ENCODE peak calls at places on chromosomes 11 and 22, in six cellular contexts. One of them, this sample, is unnamed.

GRCh38 chr11:133115099-133115498 is 417.2 kb downstream of the OPCML start:
- DNase-seq in AG09309: no peak
- DNase-seq in cardiac fibroblast: no peak
- DNase-seq in IMR-90: no peak
- DNase-seq in HCT116: no peak
- DNase-seq in epithelial cell of proximal tubule: no peak
- DNase-seq in this sample: no peak

GRCh38 chr11:83175815-83176214 is 17.7 kb upstream of the ANKRD42 start:
- DNase-seq in AG09309: no peak
- DNase-seq in cardiac fibroblast: no peak
- DNase-seq in IMR-90: no peak
- DNase-seq in HCT116: no peak
- DNase-seq in epithelial cell of proximal tubule: no peak
- DNase-seq in this sample: no peak

GRCh38 chr11:105367129-105367528 is 227.6 kb upstream of the CARD18 start:
- DNase-seq in AG09309: no peak
- DNase-seq in cardiac fibroblast: no peak
- DNase-seq in IMR-90: no peak
- DNase-seq in HCT116: no peak
- DNase-seq in epithelial cell of proximal tubule: no peak
- DNase-seq in this sample: no peak

GRCh38 chr11:19725379-19726079 is 12.9 kb downstream of the NAV2 start:
- DNase-seq in AG09309: no peak
- DNase-seq in cardiac fibroblast: no peak
- DNase-seq in IMR-90: no peak
- DNase-seq in HCT116: no peak
- DNase-seq in epithelial cell of proximal tubule: peak; percentile 39
- DNase-seq in this sample: no peak

GRCh38 chr11:36234825-36235224 is 54.4 kb downstream of the COMMD9 start:
- DNase-seq in AG09309: no peak
- DNase-seq in cardiac fibroblast: no peak
- DNase-seq in IMR-90: no peak
- DNase-seq in HCT116: no peak
- DNase-seq in epithelial cell of proximal tubule: no peak
- DNase-seq in this sample: no peak

GRCh38 chr11:133955945-133956421 is 785 bp downstream of the IGSF9B start:
- DNase-seq in AG09309: no peak
- DNase-seq in cardiac fibroblast: no peak
- DNase-seq in IMR-90: no peak
- DNase-seq in HCT116: no peak
- DNase-seq in epithelial cell of proximal tubule: no peak
- DNase-seq in this sample: no peak

GRCh38 chr22:19290400-19291217 is 910 bp downstream of the CLTCL1 start:
- DNase-seq in AG09309: no peak
- DNase-seq in cardiac fibroblast: no peak
- DNase-seq in IMR-90: no peak
- DNase-seq in HCT116: no peak
- DNase-seq in epithelial cell of proximal tubule: no peak
- DNase-seq in this sample: no peak

GRCh38 chr11:73395297-73396208 is 19.4 kb downstream of the RELT start:
- DNase-seq in AG09309: no peak
- DNase-seq in cardiac fibroblast: no peak
- DNase-seq in IMR-90: no peak
- DNase-seq in HCT116: no peak
- DNase-seq in epithelial cell of proximal tubule: no peak
- DNase-seq in this sample: no peak

GRCh38 chr11:57341250-57341808 is 3.2 kb downstream of the P2RX3 start:
- DNase-seq in AG09309: no peak
- DNase-seq in cardiac fibroblast: no peak
- DNase-seq in IMR-90: no peak
- DNase-seq in HCT116: no peak
- DNase-seq in epithelial cell of proximal tubule: no peak
- DNase-seq in this sample: no peak

GRCh38 chr11:44590769-44591168 is 25.3 kb downstream of the CD82 start:
- DNase-seq in AG09309: no peak
- DNase-seq in cardiac fibroblast: no peak
- DNase-seq in IMR-90: no peak
- DNase-seq in HCT116: no peak
- DNase-seq in epithelial cell of proximal tubule: no peak
- DNase-seq in this sample: no peak

GRCh38 chr11:27372159-27372558 is 9.1 kb upstream of the CCDC34 start:
- DNase-seq in AG09309: no peak
- DNase-seq in cardiac fibroblast: no peak
- DNase-seq in IMR-90: no peak
- DNase-seq in HCT116: no peak
- DNase-seq in epithelial cell of proximal tubule: no peak
- DNase-seq in this sample: no peak

GRCh38 chr22:40410731-40411505 is 40.5 kb downstream of the SGSM3 start:
- DNase-seq in AG09309: no peak
- DNase-seq in cardiac fibroblast: no peak
- DNase-seq in IMR-90: no peak
- DNase-seq in HCT116: no peak
- DNase-seq in epithelial cell of proximal tubule: no peak
- DNase-seq in this sample: no peak

GRCh38 chr11:103749158-103749557 is 287.3 kb upstream of the DDI1 start:
- DNase-seq in AG09309: no peak
- DNase-seq in cardiac fibroblast: no peak
- DNase-seq in IMR-90: peak; percentile 9
- DNase-seq in HCT116: no peak
- DNase-seq in epithelial cell of proximal tubule: no peak
- DNase-seq in this sample: no peak

GRCh38 chr11:61004841-61005240 is 33.4 kb downstream of the CD6 start:
- DNase-seq in AG09309: no peak
- DNase-seq in cardiac fibroblast: peak; percentile 6
- DNase-seq in IMR-90: no peak
- DNase-seq in HCT116: no peak
- DNase-seq in epithelial cell of proximal tubule: no peak
- DNase-seq in this sample: no peak

GRCh38 chr22:29606320-29606719 is 2.9 kb downstream of the NF2 start:
- DNase-seq in AG09309: no peak
- DNase-seq in cardiac fibroblast: no peak
- DNase-seq in IMR-90: no peak
- DNase-seq in HCT116: no peak
- DNase-seq in epithelial cell of proximal tubule: no peak
- DNase-seq in this sample: no peak

GRCh38 chr22:43113516-43114251 is 3.1 kb downstream of the BIK start:
- DNase-seq in AG09309: no peak
- DNase-seq in cardiac fibroblast: no peak
- DNase-seq in IMR-90: no peak
- DNase-seq in HCT116: no peak
- DNase-seq in epithelial cell of proximal tubule: no peak
- DNase-seq in this sample: no peak

GRCh38 chr11:75350743-75351540 is 519 bp downstream of the ARRB1 start:
- DNase-seq in AG09309: no peak
- DNase-seq in cardiac fibroblast: no peak
- DNase-seq in IMR-90: peak; percentile 46
- DNase-seq in HCT116: no peak
- DNase-seq in epithelial cell of proximal tubule: no peak
- DNase-seq in this sample: no peak

GRCh38 chr22:49369726-49370717 is 457.7 kb downstream of the BRD1 start:
- DNase-seq in AG09309: no peak
- DNase-seq in cardiac fibroblast: no peak
- DNase-seq in IMR-90: no peak
- DNase-seq in HCT116: no peak
- DNase-seq in epithelial cell of proximal tubule: no peak
- DNase-seq in this sample: no peak

GRCh38 chr22:41668971-41669911 is 19.4 kb downstream of the SNU13 start:
- DNase-seq in AG09309: peak; percentile 55
- DNase-seq in cardiac fibroblast: peak; percentile 65
- DNase-seq in IMR-90: peak; percentile 85
- DNase-seq in HCT116: no peak
- DNase-seq in epithelial cell of proximal tubule: no peak
- DNase-seq in this sample: no peak

GRCh38 chr22:30305519-30305905 is 16.2 kb upstream of the CASTOR1 start:
- DNase-seq in AG09309: no peak
- DNase-seq in cardiac fibroblast: peak; percentile 70
- DNase-seq in IMR-90: no peak
- DNase-seq in HCT116: no peak
- DNase-seq in epithelial cell of proximal tubule: no peak
- DNase-seq in this sample: peak; percentile 67

GRCh38 chr11:67045314-67045713 is 11.3 kb upstream of the RHOD start:
- DNase-seq in AG09309: peak; percentile 54
- DNase-seq in cardiac fibroblast: peak; percentile 76
- DNase-seq in IMR-90: peak; percentile 95
- DNase-seq in HCT116: peak; percentile 64
- DNase-seq in epithelial cell of proximal tubule: no peak
- DNase-seq in this sample: no peak

GRCh38 chr22:41352058-41352457 is 29.7 kb upstream of the TEF start:
- DNase-seq in AG09309: peak; percentile 10
- DNase-seq in cardiac fibroblast: peak; percentile 47
- DNase-seq in IMR-90: peak; percentile 55
- DNase-seq in HCT116: peak; percentile 6
- DNase-seq in epithelial cell of proximal tubule: no peak
- DNase-seq in this sample: no peak

DNA sequence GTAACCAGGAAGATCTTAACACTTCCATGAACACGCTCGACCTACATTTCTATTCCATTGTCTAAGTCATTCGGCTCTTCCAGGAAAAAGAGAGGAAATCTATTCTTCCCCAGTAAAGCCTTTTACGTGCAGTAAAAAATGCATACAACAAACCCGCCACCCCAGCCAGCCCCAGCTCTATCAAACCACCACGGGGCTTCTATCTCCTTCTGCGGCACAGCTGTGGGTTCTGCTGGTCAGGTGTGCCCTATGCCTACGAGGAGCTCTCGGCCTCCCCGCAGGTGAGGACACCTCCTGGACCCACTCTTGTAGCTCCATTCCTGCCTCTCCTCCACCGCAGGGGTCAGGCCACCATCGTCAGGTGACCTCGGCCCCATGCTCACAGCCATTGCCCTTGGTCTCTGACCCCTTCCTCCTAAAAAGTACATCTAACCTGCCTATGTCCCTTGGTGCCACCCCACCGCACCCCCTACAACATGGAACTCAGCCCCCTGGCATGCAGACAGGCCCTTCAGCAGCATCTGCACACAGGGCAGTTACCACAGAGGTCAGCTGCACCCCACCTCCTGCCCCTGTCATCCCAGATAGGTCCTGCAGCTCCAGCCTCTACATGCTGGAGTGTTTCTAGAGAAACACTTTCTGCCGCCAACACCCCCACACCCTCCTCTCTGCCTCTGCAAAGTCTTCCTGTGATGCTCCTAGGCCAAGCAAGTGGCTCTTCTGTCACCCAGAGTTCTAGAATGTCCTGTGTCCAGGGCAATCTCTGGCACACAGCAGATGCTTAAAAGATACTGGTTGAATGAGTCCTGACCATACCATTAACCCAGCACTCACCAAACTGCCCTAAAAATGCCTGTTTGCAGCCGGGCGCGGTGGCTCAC is 3.1 kb downstream of the DEAF1 start:
- DNase-seq in AG09309: no peak
- DNase-seq in cardiac fibroblast: no peak
- DNase-seq in IMR-90: no peak
- DNase-seq in HCT116: no peak
- DNase-seq in epithelial cell of proximal tubule: no peak
- DNase-seq in this sample: no peak
- TF ChIP-seq CTCF in AG09309: no peak
- TF ChIP-seq CTCF in cardiac fibroblast: no peak
- TF ChIP-seq CTCF in IMR-90: no peak
- TF ChIP-seq CTCF in HCT116: no peak
- TF ChIP-seq CTCF in epithelial cell of proximal tubule: no peak
- TF ChIP-seq CTCF in this sample: no peak

DNA sequence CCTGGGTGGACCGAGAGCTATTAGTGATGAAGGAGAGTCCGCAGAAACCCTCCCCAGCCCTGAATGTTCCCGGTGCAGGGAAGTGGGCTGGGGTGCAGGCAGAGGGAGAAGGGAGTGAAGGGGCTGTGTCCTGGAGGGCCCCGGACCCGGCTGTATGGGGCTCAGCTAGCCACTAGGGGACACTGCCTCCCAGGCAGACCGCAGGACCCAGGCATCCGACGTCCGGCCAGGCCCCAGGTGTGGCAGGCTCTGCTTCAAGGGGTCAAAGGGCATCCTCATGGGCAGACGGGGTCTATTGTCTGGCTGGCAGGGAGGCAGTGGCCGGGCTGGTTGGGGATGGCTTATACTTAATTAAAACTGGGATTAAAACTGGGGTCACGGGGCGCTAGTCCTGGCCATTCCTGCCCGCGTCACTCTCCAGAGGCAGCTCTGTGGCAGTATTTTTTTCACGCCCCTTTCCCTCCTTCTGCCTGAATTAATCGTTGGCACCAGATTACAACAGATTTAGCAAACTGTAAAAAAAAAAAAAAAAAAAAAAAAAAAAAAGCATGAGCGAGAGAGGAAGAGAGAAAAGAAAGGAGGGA is 5.0 kb downstream of the FLRT1 start:
- DNase-seq in AG09309: no peak
- DNase-seq in cardiac fibroblast: no peak
- DNase-seq in IMR-90: no peak
- DNase-seq in HCT116: no peak
- DNase-seq in epithelial cell of proximal tubule: no peak
- DNase-seq in this sample: no peak
- H3K4me3 ChIP-seq in AG09309: no peak overlapping the region
- H3K4me3 ChIP-seq in cardiac fibroblast: no peak overlapping the region
- H3K4me3 ChIP-seq in IMR-90: no peak overlapping the region
- H3K4me3 ChIP-seq in HCT116: no peak overlapping the region
- H3K4me3 ChIP-seq in epithelial cell of proximal tubule: no peak overlapping the region
- H3K4me3 ChIP-seq in this sample: no peak overlapping the region

DNA sequence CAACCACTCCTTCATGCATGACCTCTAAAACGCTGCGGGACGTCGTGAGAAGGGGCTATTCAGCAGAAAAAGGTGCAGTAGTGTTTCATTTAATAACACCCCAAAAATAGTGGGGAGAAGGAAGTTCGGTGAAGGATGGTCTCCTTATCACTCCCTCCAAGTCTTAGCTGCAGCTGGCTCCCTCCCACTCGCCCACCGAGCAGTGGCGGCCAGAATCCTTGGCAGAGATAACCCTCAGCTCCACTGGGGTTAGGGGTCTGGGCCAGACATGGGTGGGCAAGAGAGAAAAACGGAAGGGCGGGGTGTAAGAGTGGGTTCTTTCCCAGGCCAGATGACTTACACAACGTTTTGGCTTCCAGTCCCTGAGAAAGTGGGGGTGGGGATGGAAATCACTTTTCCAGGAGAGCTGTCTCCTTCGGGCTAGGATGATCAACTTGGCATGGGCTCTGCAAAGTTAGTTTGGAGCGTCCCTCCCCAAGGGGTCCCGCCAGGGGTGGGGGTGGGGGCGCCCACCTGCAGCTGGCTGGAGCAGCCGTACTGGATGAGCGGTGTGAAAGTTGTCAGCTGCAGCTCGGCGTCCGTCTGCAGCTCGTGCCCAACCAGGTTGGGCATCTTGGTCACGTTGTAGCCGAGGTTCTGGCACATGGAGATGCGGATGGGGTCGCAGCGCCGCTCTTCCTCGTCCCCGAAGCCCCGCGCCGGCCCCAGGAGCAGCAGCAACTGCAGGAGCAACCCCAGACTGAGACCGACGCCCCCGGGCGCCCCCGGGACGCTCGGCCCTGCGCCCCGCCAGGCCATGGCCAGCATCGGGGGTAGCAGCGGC is 696 bp downstream of the FZD4 start:
- DNase-seq in AG09309: no peak
- DNase-seq in cardiac fibroblast: no peak
- DNase-seq in IMR-90: no peak
- DNase-seq in HCT116: no peak
- DNase-seq in epithelial cell of proximal tubule: no peak
- DNase-seq in this sample: no peak
- TF ChIP-seq CTCF in AG09309: no peak
- TF ChIP-seq CTCF in cardiac fibroblast: no peak
- TF ChIP-seq CTCF in IMR-90: no peak
- TF ChIP-seq CTCF in HCT116: no peak
- TF ChIP-seq CTCF in epithelial cell of proximal tubule: no peak
- TF ChIP-seq CTCF in this sample: no peak

GRCh38 chr22:47888807-47889206 is 1126.4 kb downstream of the TBC1D22A start:
- DNase-seq in AG09309: no peak
- DNase-seq in cardiac fibroblast: no peak
- DNase-seq in IMR-90: no peak
- DNase-seq in HCT116: no peak
- DNase-seq in epithelial cell of proximal tubule: no peak
- DNase-seq in this sample: no peak

GRCh38 chr22:47891609-47892008 is 1129.2 kb downstream of the TBC1D22A start:
- DNase-seq in AG09309: no peak
- DNase-seq in cardiac fibroblast: no peak
- DNase-seq in IMR-90: no peak
- DNase-seq in HCT116: no peak
- DNase-seq in epithelial cell of proximal tubule: no peak
- DNase-seq in this sample: no peak
- H3K4me3 ChIP-seq in AG09309: no peak overlapping the region
- H3K4me3 ChIP-seq in cardiac fibroblast: no peak overlapping the region
- H3K4me3 ChIP-seq in IMR-90: no peak overlapping the region
- H3K4me3 ChIP-seq in HCT116: no peak overlapping the region
- H3K4me3 ChIP-seq in epithelial cell of proximal tubule: no peak overlapping the region
- H3K4me3 ChIP-seq in this sample: no peak overlapping the region